ENCODE peak calls at places on chromosome 11, in seven cellular contexts. T is ovary, Z is IMR-90, Y is colonic mucosa, R is fibroblast of lung, W is tibial nerve, N is pancreas. F is an unnamed sample. For H3K9me3 and H3K4me1, the result is how much of the 10 kb centered on the place peaks cover.

GRCh38 chr11:122656073-122656630 is 630 bp downstream of the UBASH3B start:
- DNase-seq in T (peak), Z (peak), Y (peak), R (peak), W (peak), N (peak), F (peak)

GRCh38 chr11:18420067-18420466 is 7.9 kb downstream of the LDHC start:
- DNase-seq in T (no peak), Z (no peak), Y (no peak), R (no peak), W (no peak), N (no peak), F (no peak)

GRCh38 chr11:33802414-33802950 is 28.2 kb upstream of the FBXO3 start:
- DNase-seq in T (peak), Z (peak), Y (peak), R (peak), W (no peak), N (peak), F (peak)

GRCh38 chr11:124198852-124199389 is 15.8 kb downstream of the OR10D3 start:
- DNase-seq in T (no peak), Z (no peak), Y (no peak), R (no peak), W (no peak), N (no peak), F (no peak)

GRCh38 chr11:96339704-96340554 is 3.1 kb downstream of the MAML2 start:
- DNase-seq in T (no peak), Z (peak), Y (peak), R (peak), W (no peak), N (no peak), F (no peak)

GRCh38 chr11:107442715-107443215 is 14.9 kb downstream of the CWF19L2 start:
- DNase-seq in T (no peak), Z (no peak), Y (no peak), R (no peak), W (no peak), N (no peak), F (no peak)

GRCh38 chr11:5922749-5923426 is 19.2 kb upstream of the OR56A3 start:
- DNase-seq in T (no peak), Z (no peak), Y (no peak), R (no peak), W (no peak), N (no peak), F (no peak)

GRCh38 chr11:78929906-78930220 is 355.2 kb upstream of the NARS2 start:
- DNase-seq in T (no peak), Z (no peak), Y (no peak), R (no peak), W (no peak), N (no peak), F (no peak)

GRCh38 chr11:2693271-2693833 is 6.4 kb downstream of the KCNQ1OT1 start:
- DNase-seq in T (no peak), Z (no peak), Y (no peak), R (no peak), W (no peak), N (no peak), F (no peak)

GRCh38 chr11:68324241-68324640 is 11.8 kb downstream of the LRP5 start:
- DNase-seq in T (no peak), Z (no peak), Y (no peak), R (no peak), W (no peak), N (no peak), F (no peak)

GRCh38 chr11:67303989-67304411 is 670 bp downstream of the SSH3 start:
- DNase-seq in T (no peak), Z (no peak), Y (peak), R (no peak), W (no peak), N (peak), F (no peak)

GRCh38 chr11:131737357-131737756 is 366.9 kb downstream of the NTM start:
- DNase-seq in T (no peak), Z (no peak), Y (no peak), R (peak), W (no peak), N (no peak), F (no peak)

GRCh38 chr11:20156876-20157613 is 3.2 kb downstream of the DBX1 start:
- DNase-seq in T (no peak), Z (no peak), Y (no peak), R (no peak), W (no peak), N (no peak), F (no peak)

GRCh38 chr11:63549411-63549810 is 12.8 kb downstream of the PLAAT4 start:
- DNase-seq in T (no peak), Z (no peak), Y (peak), R (no peak), W (no peak), N (no peak), F (no peak)

GRCh38 chr11:13963949-13964770 is 1.6 kb downstream of the SPON1 start:
- DNase-seq in T (peak), Z (no peak), Y (peak), R (no peak), W (no peak), N (no peak), F (no peak)

GRCh38 chr11:44630511-44631210 is 65.2 kb downstream of the CD82 start:
- DNase-seq in T (no peak), Z (no peak), Y (peak), R (no peak), W (no peak), N (no peak), F (no peak)

GRCh38 chr11:12801976-12802375 is 127.8 kb downstream of the TEAD1 start:
- DNase-seq in T (no peak), Z (no peak), Y (no peak), R (no peak), W (no peak), N (no peak), F (no peak)

GRCh38 chr11:109203176-109203575 is 218.8 kb upstream of the C11orf87 start:
- DNase-seq in T (no peak), Z (no peak), Y (no peak), R (no peak), W (no peak), N (no peak), F (no peak)

GRCh38 chr11:104531075-104531474 is 367.1 kb upstream of the PDGFD start:
- DNase-seq in T (no peak), Z (no peak), Y (no peak), R (peak), W (no peak), N (no peak), F (no peak)

GRCh38 chr11:30046211-30046945 is 29.5 kb upstream of the KCNA4 start:
- DNase-seq in T (no peak), Z (no peak), Y (no peak), R (no peak), W (no peak), N (no peak), F (no peak)

GRCh38 chr11:3049430-3050243 is 7.6 kb downstream of the CARS1 start:
- DNase-seq in T (peak), Z (peak), Y (peak), R (peak), W (peak), N (peak), F (peak)

GRCh38 chr11:104556606-104557301 is 341.5 kb downstream of the CASP12 start:
- DNase-seq in T (no peak), Z (no peak), Y (no peak), R (no peak), W (no peak), N (no peak), F (no peak)

GRCh38 chr11:112632866-112633505 is 328.2 kb upstream of the NCAM1 start:
- DNase-seq in T (no peak), Z (no peak), Y (no peak), R (no peak), W (no peak), N (no peak), F (no peak)

GRCh38 chr11:44622190-44622650 is 56.8 kb downstream of the CD82 start:
- DNase-seq in T (peak), Z (no peak), Y (peak), R (no peak), W (no peak), N (peak), F (no peak)

GRCh38 chr11:110200836-110201235 is 95.6 kb downstream of the RDX start:
- DNase-seq in T (no peak), Z (no peak), Y (no peak), R (no peak), W (no peak), N (no peak), F (no peak)

GRCh38 chr11:46125284-46125683 is 4.0 kb upstream of the PHF21A start:
- DNase-seq in T (no peak), Z (no peak), Y (no peak), R (no peak), W (no peak), N (no peak), F (no peak)

GRCh38 chr11:116439480-116439759 is 333.4 kb downstream of the BUD13 start:
- DNase-seq in T (no peak), Z (no peak), Y (no peak), R (no peak), W (no peak), N (no peak), F (no peak)

GRCh38 chr11:67543585-67543984 is 20.3 kb upstream of the CABP2 start:
- DNase-seq in T (no peak), Z (no peak), Y (peak), R (no peak), W (no peak), N (no peak), F (no peak)

GRCh38 chr11:36240178-36240577 is 49.0 kb downstream of the COMMD9 start:
- DNase-seq in T (no peak), Z (peak), Y (no peak), R (no peak), W (no peak), N (no peak), F (no peak)

GRCh38 chr11:77503006-77503405 is 29.1 kb upstream of the PAK1 start:
- DNase-seq in T (no peak), Z (peak), Y (no peak), R (peak), W (no peak), N (no peak), F (peak)
- H3K4me3 ChIP-seq in T (no peak), Z (no peak), Y (no peak), R (no peak), W (no peak), N (no peak), F (no peak)

GRCh38 chr11:80227915-80228314 is 787.1 kb upstream of the TENM4 start:
- DNase-seq in T (no peak), Z (no peak), Y (no peak), R (no peak), W (no peak), N (no peak), F (no peak)
- H3K9me3 ChIP-seq in T (under half), Z (under half), Y (under half), R (under half), W (under half), N (under half), F (under half)

DNA sequence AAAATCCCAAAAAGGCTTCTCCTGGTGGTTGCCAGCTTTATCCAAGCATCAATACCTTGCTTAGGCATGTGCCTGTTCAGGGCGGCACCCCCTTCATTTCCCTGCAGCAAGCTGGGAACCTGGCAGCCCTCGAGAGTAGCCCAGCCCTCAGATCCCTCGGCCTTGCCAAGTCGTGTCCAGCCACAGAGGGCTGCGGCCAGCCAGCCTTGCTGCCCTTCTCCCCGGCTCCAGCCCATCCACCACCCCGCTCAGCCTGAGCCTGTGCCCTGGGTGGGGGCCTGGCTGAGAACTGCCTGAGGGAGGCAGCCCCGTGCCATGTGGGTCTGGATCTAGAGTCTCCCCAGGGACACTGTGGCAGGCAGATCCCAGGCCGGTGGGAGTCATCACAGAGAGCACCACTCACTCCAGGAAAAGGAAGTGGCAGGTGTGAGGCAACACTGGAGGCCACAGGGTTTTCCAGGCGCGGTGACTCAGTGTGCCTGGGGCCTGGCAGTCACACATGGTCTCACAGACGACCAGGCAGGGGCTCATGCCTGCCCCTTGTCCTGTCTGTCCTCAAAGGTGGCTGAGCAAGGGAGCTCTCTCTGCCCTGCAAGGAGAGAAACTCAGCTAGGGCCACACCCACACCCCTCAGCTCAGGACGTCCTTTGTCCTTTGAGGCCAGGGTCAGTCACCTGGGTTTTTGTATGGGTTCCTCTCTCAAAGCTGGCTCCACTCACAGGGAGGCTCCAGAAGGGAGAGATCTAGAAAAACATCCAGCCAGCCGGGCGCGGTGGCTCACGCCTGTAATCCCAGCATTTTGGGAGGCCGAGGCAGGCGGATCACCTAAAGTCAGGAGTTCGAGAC is 12.2 kb upstream of the CDC42BPG start:
- DNase-seq in T (peak), Z (peak), Y (peak), R (peak), W (no peak), N (no peak), F (peak)
- H3K4me1 ChIP-seq in T (under half), Z (under half), Y (under half), R (under half), W (half or more), N (under half), F (under half)

GRCh38 chr11:73359341-73359740 is 16.9 kb upstream of the RELT start:
- DNase-seq in T (no peak), Z (peak), Y (no peak), R (no peak), W (no peak), N (no peak), F (peak)

GRCh38 chr11:73360743-73361369 is 15.3 kb upstream of the RELT start:
- DNase-seq in T (no peak), Z (no peak), Y (no peak), R (no peak), W (no peak), N (no peak), F (no peak)

GRCh38 chr11:73363147-73363546 is 13.1 kb upstream of the RELT start:
- DNase-seq in T (no peak), Z (no peak), Y (no peak), R (no peak), W (no peak), N (no peak), F (no peak)

GRCh38 chr11:73359930-73360742 is 16.1 kb upstream of the RELT start:
- DNase-seq in T (no peak), Z (peak), Y (no peak), R (peak), W (no peak), N (no peak), F (peak)

DNA sequence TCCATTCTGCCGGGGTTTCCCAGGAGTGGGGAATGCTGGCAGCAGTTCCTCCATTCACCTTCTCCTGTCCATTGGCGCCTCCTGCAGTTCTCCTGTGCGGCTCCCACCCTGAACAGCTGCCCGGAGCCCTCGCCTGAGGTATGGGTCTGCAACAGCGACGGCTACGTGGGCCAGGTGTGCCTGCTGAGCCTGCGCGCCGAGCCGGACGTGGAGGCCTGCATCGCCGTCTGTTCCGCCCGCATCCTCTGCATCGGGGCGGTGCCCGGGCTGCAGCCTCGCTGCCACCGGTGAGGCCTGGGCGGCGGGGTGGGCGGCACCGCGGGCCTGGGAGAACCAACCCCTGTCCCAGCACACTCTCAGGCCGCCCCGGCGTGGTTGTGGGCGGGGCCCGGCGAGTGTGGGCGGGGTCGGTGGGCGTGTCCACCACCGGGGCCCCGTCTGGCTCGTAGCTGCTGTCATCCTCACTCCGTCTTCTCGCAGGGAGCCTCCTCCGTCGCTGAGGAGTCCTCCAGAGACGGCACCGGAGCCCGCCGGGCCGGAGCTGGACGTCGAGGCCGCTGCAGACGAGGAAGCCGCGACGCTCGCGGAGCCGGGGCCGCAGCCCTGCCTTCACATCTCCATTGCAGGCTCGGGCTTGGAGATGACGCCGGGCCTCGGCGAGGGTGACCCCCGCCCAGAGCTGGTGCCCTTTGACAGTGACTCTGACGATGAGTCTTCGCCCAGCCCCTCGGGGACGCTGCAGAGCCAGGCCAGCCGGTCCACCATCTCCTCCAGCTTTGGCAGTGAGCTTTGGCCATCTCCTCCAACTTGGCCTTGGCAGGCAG is 14.0 kb upstream of the RELT start:
- DNase-seq in T (no peak), Z (no peak), Y (no peak), R (no peak), W (no peak), N (no peak), F (no peak)
- H3K4me3 ChIP-seq in T (no peak), Z (no peak), Y (no peak), R (no peak), W (no peak), N (no peak), F (no peak)

GRCh38 chr11:134159652-134160051 is 64.1 kb downstream of the NCAPD3 start:
- DNase-seq in T (no peak), Z (no peak), Y (no peak), R (no peak), W (no peak), N (no peak), F (no peak)
- H3K9me3 ChIP-seq in T (under half), Z (under half), Y (under half), R (under half), W (under half), N (under half), F (under half)

DNA sequence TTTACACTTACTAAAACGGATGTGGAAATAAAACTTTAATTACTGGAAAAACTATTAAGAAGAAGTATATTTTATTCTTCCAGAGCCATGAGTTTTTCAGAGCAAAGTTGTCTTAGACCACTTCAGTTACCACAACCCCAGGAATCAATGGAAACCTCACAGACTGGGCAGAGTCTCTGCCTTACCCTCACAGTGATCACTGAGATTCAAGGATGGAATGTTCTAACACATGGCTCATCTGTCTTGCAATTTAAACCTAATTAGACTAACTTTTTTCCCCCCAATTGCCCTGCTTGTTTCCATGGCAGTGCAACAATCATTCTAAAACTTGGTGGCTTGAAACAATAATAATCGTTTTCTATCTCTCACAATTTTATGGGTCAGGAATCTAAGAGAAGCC is 121.0 kb upstream of the SLC5A12 start:
- DNase-seq in T (no peak), Z (no peak), Y (no peak), R (no peak), W (no peak), N (no peak), F (no peak)
- H3K4me1 ChIP-seq in T (under half), Z (under half), Y (under half), R (under half), W (under half), N (under half), F (under half)

GRCh38 chr11:57487021-57487778 is 26.9 kb downstream of the RTN4RL2 start:
- DNase-seq in T (no peak), Z (no peak), Y (no peak), R (no peak), W (no peak), N (no peak), F (no peak)

GRCh38 chr11:57482782-57483569 is 22.6 kb downstream of the RTN4RL2 start:
- DNase-seq in T (peak), Z (peak), Y (no peak), R (no peak), W (no peak), N (no peak), F (peak)

GRCh38 chr11:57483570-57483934 is 23.2 kb downstream of the RTN4RL2 start:
- DNase-seq in T (no peak), Z (no peak), Y (no peak), R (no peak), W (no peak), N (no peak), F (no peak)

GRCh38 chr11:57484141-57484710 is 23.9 kb downstream of the RTN4RL2 start:
- DNase-seq in T (no peak), Z (no peak), Y (no peak), R (no peak), W (no peak), N (no peak), F (no peak)

GRCh38 chr11:57485217-57486007 is 25.1 kb downstream of the RTN4RL2 start:
- DNase-seq in T (no peak), Z (peak), Y (no peak), R (no peak), W (no peak), N (no peak), F (no peak)
- H3K4me3 ChIP-seq in T (no peak), Z (no peak), Y (no peak), R (no peak), W (no peak), N (no peak), F (no peak)